ENCODE peak calls at places on chromosomes 13 and 19, in ten cellular contexts. I is AG09309, D is left lung, P is brain microvascular endothelial cell, X is PC-9, F is HFF-Myc, N is psoas muscle, C is tibial nerve, O is astrocyte of the spinal cord, Z is heart left ventricle. W is an unnamed sample.

GRCh38 chr13:79282976-79283375 is 123.1 kb downstream of the RBM26 start:
- DNase-seq in F (no peak), D (no peak), X (peak), I (no peak), N (no peak), C (no peak), P (no peak), Z (no peak), O (no peak), W (no peak)

GRCh38 chr13:97122381-97122996 is 99.6 kb upstream of the MBNL2 start:
- DNase-seq in I (no peak), C (no peak), F (no peak), O (peak), Z (no peak), P (peak), X (peak), D (no peak), N (no peak), W (no peak)

GRCh38 chr13:29428992-29429315 is 166.5 kb downstream of the SLC7A1 start:
- DNase-seq in I (no peak), D (no peak), O (no peak), X (no peak), F (no peak), P (no peak), C (no peak), N (no peak), Z (no peak), W (no peak)

GRCh38 chr13:30718661-30719520 is 16.5 kb upstream of the ALOX5AP start:
- DNase-seq in P (peak), I (peak), Z (no peak), X (peak), C (no peak), N (no peak), F (peak), D (no peak), O (peak), W (no peak)

GRCh38 chr13:53201454-53202225 is 173.0 kb downstream of the OLFM4 start:
- DNase-seq in X (no peak), N (peak), P (no peak), O (no peak), Z (peak), F (no peak), C (no peak), D (peak), I (no peak), W (no peak)

GRCh38 chr13:102903659-102904407 is 58.0 kb downstream of the ERCC5 start:
- DNase-seq in I (no peak), P (peak), X (no peak), N (no peak), O (peak), Z (no peak), C (no peak), F (no peak), D (no peak), W (no peak)

GRCh38 chr19:47256688-47257410 is 524 bp downstream of the CCDC9 start:
- DNase-seq in F (peak), D (peak), I (peak), X (peak), O (peak), P (peak), C (peak), Z (peak), N (peak), W (peak)

GRCh38 chr19:35777411-35777841 is 2.1 kb downstream of the ARHGAP33 start:
- DNase-seq in P (no peak), I (no peak), F (no peak), O (no peak), N (no peak), X (no peak), D (no peak), Z (no peak), C (no peak), W (no peak)

GRCh38 chr19:46635920-46636761 is at the start of gene GNG8:
- DNase-seq in P (no peak), N (no peak), D (no peak), Z (no peak), O (no peak), F (no peak), X (no peak), C (no peak), I (no peak), W (no peak)

GRCh38 chr19:10567696-10568443 is 909 bp downstream of the CDKN2D start:
- DNase-seq in D (no peak), X (no peak), O (no peak), P (no peak), Z (no peak), N (no peak), I (no peak), C (no peak), F (no peak), W (no peak)

GRCh38 chr19:41995959-41996797 is 2.1 kb upstream of the ATP1A3 start:
- DNase-seq in X (no peak), D (peak), P (no peak), O (no peak), N (no peak), Z (no peak), C (no peak), F (no peak), I (no peak), W (no peak)

GRCh38 chr13:64925284-64925683 is 2304.9 kb downstream of the PCDH9 start:
- DNase-seq in N (no peak), X (no peak), O (peak), D (no peak), Z (no peak), I (no peak), P (no peak), F (no peak), C (no peak), W (no peak)

GRCh38 chr19:3897936-3898335 is 17.5 kb downstream of the ATCAY start:
- DNase-seq in C (no peak), D (no peak), F (no peak), I (no peak), X (no peak), P (no peak), N (no peak), Z (no peak), O (no peak), W (no peak)

GRCh38 chr19:38057954-38058690 is 151.1 kb downstream of the SIPA1L3 start:
- DNase-seq in C (no peak), P (no peak), N (no peak), I (no peak), D (peak), Z (no peak), X (peak), O (no peak), F (no peak), W (no peak)

GRCh38 chr19:1163934-1164683 is 10.0 kb downstream of the SBNO2 start:
- DNase-seq in Z (peak), O (no peak), F (no peak), N (peak), I (no peak), X (peak), C (no peak), P (no peak), D (peak), W (no peak)

GRCh38 chr13:51380269-51380668 is 40.8 kb downstream of the SERPINE3 start:
- DNase-seq in N (no peak), C (no peak), P (peak), Z (no peak), D (no peak), I (no peak), X (peak), O (peak), F (no peak), W (no peak)

GRCh38 chr13:52879950-52880650 is 31.7 kb upstream of the PCDH8 start:
- DNase-seq in P (no peak), I (no peak), N (no peak), O (no peak), F (no peak), D (no peak), X (no peak), C (no peak), Z (no peak), W (no peak)

GRCh38 chr13:51435002-51435578 is 17.7 kb downstream of the INTS6 start:
- DNase-seq in P (no peak), C (no peak), Z (no peak), F (no peak), I (no peak), X (no peak), N (no peak), O (peak), D (no peak), W (no peak)

GRCh38 chr13:29484236-29484635 is 111.3 kb downstream of the SLC7A1 start:
- DNase-seq in P (no peak), D (no peak), F (no peak), X (no peak), I (no peak), N (no peak), O (no peak), C (no peak), Z (no peak), W (no peak)

GRCh38 chr13:74061939-74062595 is 72.1 kb downstream of the KLF12 start:
- DNase-seq in C (peak), I (peak), F (no peak), D (no peak), X (no peak), N (no peak), Z (peak), O (peak), P (peak), W (peak)

GRCh38 chr19:2574478-2574931 is 98.6 kb downstream of the GADD45B start:
- DNase-seq in C (no peak), I (no peak), N (no peak), P (no peak), O (no peak), Z (no peak), F (no peak), X (no peak), D (no peak), W (no peak)

GRCh38 chr13:59230484-59231264 is 933.1 kb downstream of the DIAPH3 start:
- DNase-seq in F (no peak), D (no peak), P (no peak), X (no peak), C (no peak), I (no peak), N (no peak), O (no peak), Z (no peak), W (no peak)

GRCh38 chr19:32751066-32751465 is 31.5 kb downstream of the TDRD12 start:
- DNase-seq in I (no peak), P (no peak), O (no peak), C (no peak), Z (no peak), N (no peak), F (no peak), X (no peak), D (no peak), W (no peak)

GRCh38 chr19:39814595-39814994 is 19.4 kb downstream of the DYRK1B start:
- DNase-seq in X (no peak), D (no peak), I (no peak), C (no peak), O (no peak), N (no peak), F (no peak), P (no peak), Z (no peak), W (no peak)

GRCh38 chr19:53849237-53849676 is 18.4 kb upstream of the MYADM start:
- DNase-seq in D (no peak), X (no peak), N (no peak), I (peak), Z (no peak), O (peak), F (peak), C (peak), P (peak), W (no peak)

GRCh38 chr13:112060899-112061366 is 6.0 kb upstream of the SOX1 start:
- DNase-seq in P (no peak), O (no peak), I (no peak), C (no peak), N (no peak), Z (no peak), X (no peak), F (no peak), D (no peak), W (no peak)

GRCh38 chr19:54096642-54097106 is 3.9 kb downstream of the OSCAR start:
- DNase-seq in X (no peak), O (peak), D (peak), I (peak), N (no peak), Z (no peak), P (no peak), C (peak), F (no peak), W (no peak)

GRCh38 chr13:66656050-66656449 is 574.1 kb downstream of the PCDH9 start:
- DNase-seq in C (no peak), Z (no peak), P (no peak), X (no peak), N (no peak), F (no peak), O (no peak), D (no peak), I (no peak), W (no peak)

GRCh38 chr19:6088677-6089063 is 21.6 kb downstream of the RFX2 start:
- DNase-seq in Z (no peak), I (no peak), X (peak), C (no peak), D (no peak), F (no peak), P (peak), O (peak), N (no peak), W (no peak)

GRCh38 chr19:46218160-46218559 is 11.4 kb upstream of the IGFL1 start:
- DNase-seq in N (no peak), D (no peak), X (no peak), O (peak), Z (no peak), P (no peak), F (peak), C (no peak), I (no peak), W (no peak)

GRCh38 chr19:14413765-14414171 is 5.4 kb downstream of the DDX39A start:
- DNase-seq in F (no peak), C (no peak), O (peak), Z (no peak), P (no peak), N (no peak), D (no peak), X (no peak), I (no peak), W (no peak)

DNA sequence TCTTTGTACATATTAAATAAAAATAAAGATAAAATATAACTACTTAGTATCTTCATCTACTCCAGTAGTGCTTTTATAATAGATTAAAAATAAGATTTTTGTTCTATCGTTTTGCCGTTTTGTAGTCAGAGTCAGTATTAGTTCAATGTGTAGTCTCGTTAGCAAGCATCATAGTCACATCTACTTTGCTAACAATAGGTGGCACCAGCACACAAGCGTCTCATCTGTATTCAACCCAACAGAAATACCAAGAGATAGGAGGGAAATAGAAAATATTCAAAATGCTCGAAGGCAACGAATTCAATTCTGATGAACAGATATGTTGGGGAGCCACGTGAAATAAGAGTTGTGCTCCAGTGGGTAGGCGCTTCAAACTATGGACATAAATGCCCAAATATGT is 21.4 kb upstream of the MICU2 start:
- DNase-seq in X (no peak), F (no peak), O (peak), I (no peak), P (peak), Z (no peak), D (no peak), C (no peak), N (no peak), W (no peak)
- TF ChIP-seq CTCF in X (peak), F (peak), O (peak), I (peak), P (peak), Z (peak), D (peak), C (no peak), N (no peak), W (no peak)

GRCh38 chr13:106527806-106528205 is 7.7 kb downstream of the EFNB2 start:
- DNase-seq in X (no peak), D (no peak), O (no peak), I (no peak), Z (no peak), N (no peak), P (no peak), F (no peak), C (no peak), W (no peak)

GRCh38 chr13:106528711-106529414 is 6.6 kb downstream of the EFNB2 start:
- DNase-seq in F (no peak), N (no peak), I (no peak), O (no peak), X (no peak), Z (no peak), D (no peak), P (no peak), C (no peak), W (no peak)

GRCh38 chr13:106530907-106531520 is 4.4 kb downstream of the EFNB2 start:
- DNase-seq in C (no peak), X (no peak), F (no peak), D (no peak), O (peak), I (no peak), P (no peak), Z (no peak), N (no peak), W (no peak)

GRCh38 chr13:106530209-106530906 is 5.1 kb downstream of the EFNB2 start:
- DNase-seq in O (no peak), P (no peak), F (no peak), X (peak), I (no peak), D (no peak), Z (no peak), C (no peak), N (no peak), W (no peak)

GRCh38 chr13:106529415-106530208 is 5.8 kb downstream of the EFNB2 start:
- DNase-seq in D (no peak), X (no peak), O (no peak), Z (no peak), C (no peak), F (no peak), N (no peak), P (no peak), I (no peak), W (no peak)
- H3K4me3 ChIP-seq in D (peak), X (peak), O (no peak), Z (no peak), C (no peak), F (no peak), N (peak), P (no peak), I (no peak), W (peak)

GRCh38 chr13:34542321-34542720 is 399.7 kb upstream of the NBEA start:
- DNase-seq in N (no peak), P (no peak), Z (no peak), C (no peak), D (no peak), I (no peak), F (no peak), X (no peak), O (no peak), W (no peak)

GRCh38 chr13:34547929-34548328 is 394.1 kb upstream of the NBEA start:
- DNase-seq in O (no peak), I (no peak), Z (no peak), P (no peak), N (no peak), F (no peak), X (no peak), D (no peak), C (no peak), W (no peak)

GRCh38 chr13:34546841-34547240 is 395.2 kb upstream of the NBEA start:
- DNase-seq in O (no peak), C (no peak), F (no peak), I (no peak), Z (no peak), N (no peak), P (no peak), D (no peak), X (no peak), W (no peak)

GRCh38 chr13:34545461-34545860 is 396.6 kb upstream of the NBEA start:
- DNase-seq in D (no peak), I (no peak), F (no peak), X (no peak), O (no peak), P (no peak), N (no peak), Z (no peak), C (no peak), W (no peak)

DNA sequence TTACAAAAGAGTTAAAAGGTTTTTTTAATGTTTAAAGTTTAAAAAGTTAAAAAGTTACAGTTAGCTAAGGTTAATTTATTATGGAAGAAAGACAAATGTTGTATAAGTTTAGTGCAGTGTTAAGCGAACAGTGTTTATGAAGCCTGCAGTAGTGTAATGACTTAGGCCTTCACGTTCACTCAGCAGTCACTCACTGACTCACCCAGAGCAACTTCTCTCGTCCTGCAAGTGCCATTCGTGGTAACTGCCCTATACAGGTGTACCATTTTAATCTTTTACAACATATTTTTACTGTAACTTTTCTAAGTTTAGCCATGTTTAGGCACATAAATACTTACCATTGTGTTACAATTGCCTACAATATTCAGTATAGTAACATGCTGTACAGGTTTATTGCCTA is 398.2 kb upstream of the NBEA start:
- DNase-seq in D (no peak), P (no peak), I (no peak), Z (no peak), X (no peak), O (no peak), C (no peak), F (no peak), N (no peak), W (no peak)
- TF ChIP-seq CTCF in D (no peak), P (no peak), I (no peak), Z (no peak), X (no peak), O (no peak), C (no peak), F (no peak), N (no peak), W (no peak)

GRCh38 chr19:17778621-17779280 is 16.2 kb upstream of the B3GNT3 start:
- DNase-seq in F (no peak), C (no peak), N (no peak), P (no peak), Z (no peak), D (peak), I (no peak), X (peak), O (no peak), W (no peak)

GRCh38 chr19:17777840-17778620 is 16.9 kb upstream of the B3GNT3 start:
- DNase-seq in Z (peak), I (no peak), C (peak), N (peak), O (peak), D (peak), P (peak), F (no peak), X (peak), W (no peak)

GRCh38 chr19:17775991-17776803 is 18.7 kb upstream of the B3GNT3 start:
- DNase-seq in I (no peak), C (no peak), P (no peak), D (no peak), F (no peak), X (peak), N (no peak), O (no peak), Z (no peak), W (no peak)

GRCh38 chr19:17780781-17781180 is 14.2 kb upstream of the B3GNT3 start:
- DNase-seq in N (no peak), O (no peak), F (no peak), C (no peak), D (no peak), X (no peak), P (no peak), Z (no peak), I (no peak), W (no peak)

DNA sequence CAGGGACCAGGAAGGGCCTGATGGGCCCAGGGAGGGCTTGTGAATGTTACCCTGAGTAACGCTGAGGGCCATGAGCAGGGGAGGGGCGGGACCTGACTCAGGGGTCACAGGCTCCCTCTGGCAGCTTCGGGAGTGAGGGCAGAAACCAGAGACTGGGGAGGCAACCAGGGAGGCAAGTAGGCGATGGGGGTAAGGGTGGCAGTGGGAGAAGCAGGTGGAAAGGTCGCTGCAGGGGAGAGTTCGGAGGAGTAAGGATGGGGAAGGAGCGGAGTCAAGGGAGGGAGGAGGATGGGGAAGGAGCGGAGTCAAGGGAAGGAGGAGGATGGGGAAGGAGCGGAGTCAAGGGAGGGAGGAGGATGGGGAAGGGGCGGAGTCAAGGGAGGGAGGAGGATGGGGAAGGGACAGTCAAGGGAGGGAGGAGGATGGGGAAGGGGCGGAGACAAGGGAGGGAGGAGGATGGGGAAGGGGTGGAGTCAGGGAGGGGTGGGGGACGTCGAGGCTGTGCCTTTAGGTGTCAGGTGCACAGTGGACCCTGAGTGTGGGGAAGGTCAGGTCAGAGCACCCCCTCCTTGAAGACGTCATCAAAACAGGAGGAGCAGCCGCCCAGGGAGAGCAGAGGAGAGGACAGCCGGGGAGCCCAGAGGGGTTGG is 15.5 kb upstream of the B3GNT3 start:
- DNase-seq in N (peak), P (no peak), F (no peak), Z (peak), O (no peak), X (peak), D (no peak), I (no peak), C (peak), W (no peak)
- H3K4me3 ChIP-seq in N (no peak), P (no peak), F (peak), Z (no peak), O (no peak), X (peak), D (peak), I (no peak), C (peak), W (peak)